ENCODE peak calls at places on chromosome 22, in six cellular contexts. A, K, L, P, W and Y are unnamed samples.

GRCh38 chr22:30045901-30046715 is 34.2 kb upstream of the HORMAD2 start:
- DNase-seq in A (no peak), K (no peak), L (no peak), P (no peak), W (no peak), Y (no peak)

GRCh38 chr22:50245214-50246072 is 620 bp upstream of the TUBGCP6 start:
- DNase-seq in A (peak), K (peak), L (no peak), P (no peak), W (no peak), Y (no peak)

GRCh38 chr22:30290318-30290678 is 993 bp upstream of the CASTOR1 start:
- DNase-seq in A (no peak), K (no peak), L (peak), P (peak), W (no peak), Y (no peak)

GRCh38 chr22:30250713-30251267 is 4.2 kb upstream of the LIF start:
- DNase-seq in A (no peak), K (peak), L (peak), P (no peak), W (no peak), Y (no peak)

GRCh38 chr22:29872989-29873388 is 10.0 kb upstream of the MTMR3 start:
- DNase-seq in A (no peak), K (no peak), L (no peak), P (no peak), W (no peak), Y (no peak)

GRCh38 chr22:30270841-30271240 is 4.2 kb upstream of the OSM start:
- DNase-seq in A (peak), K (no peak), L (peak), P (no peak), W (no peak), Y (no peak)

GRCh38 chr22:30416403-30416802 is 9.2 kb upstream of the MTFP1 start:
- DNase-seq in A (no peak), K (no peak), L (peak), P (no peak), W (no peak), Y (no peak)

GRCh38 chr22:17672417-17672991 is 33.9 kb downstream of the BCL2L13 start:
- DNase-seq in A (no peak), K (no peak), L (peak), P (no peak), W (no peak), Y (no peak)

GRCh38 chr22:26213826-26214225 is 44.6 kb downstream of the SEZ6L start:
- DNase-seq in A (no peak), K (no peak), L (no peak), P (no peak), W (no peak), Y (no peak)

GRCh38 chr22:23157560-23158515 is 12.6 kb downstream of the RAB36 start:
- DNase-seq in A (peak), K (no peak), L (no peak), P (no peak), W (no peak), Y (no peak)

DNA sequence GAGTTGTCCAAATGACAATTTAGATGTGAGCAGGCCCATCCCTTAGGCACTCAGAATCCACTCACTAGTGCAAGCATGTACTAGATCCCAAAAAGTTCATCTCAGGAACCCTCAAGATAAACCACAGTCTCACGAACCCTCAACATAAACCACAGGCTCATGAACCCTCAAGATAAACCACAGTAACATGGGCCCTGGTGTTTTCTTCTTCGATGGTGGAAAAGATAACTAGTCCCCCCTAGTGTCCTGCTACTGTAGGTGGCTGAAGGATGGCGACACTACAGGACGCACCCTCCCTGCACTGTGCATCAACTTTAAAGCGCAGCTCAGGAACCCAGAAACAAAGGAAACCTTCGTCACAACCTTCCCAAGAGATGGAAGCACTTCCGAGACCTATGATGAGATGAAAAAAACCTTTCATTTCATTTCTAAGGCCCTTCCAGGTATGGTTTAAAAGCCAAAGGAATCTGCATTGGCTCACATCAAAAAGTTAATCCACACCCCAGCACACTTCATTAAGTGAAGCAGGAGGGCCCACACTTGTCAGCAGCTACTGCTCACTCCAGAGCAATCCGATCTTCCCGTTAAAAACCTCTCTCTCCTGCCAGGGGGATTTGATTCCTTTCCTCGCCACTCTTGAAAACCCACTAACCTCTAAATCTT is 2.4 kb downstream of the LARGE1 start:
- DNase-seq in A (no peak), K (no peak), L (peak), P (no peak), W (peak), Y (no peak)
- TF ChIP-seq CTCF in A (no peak), K (no peak), L (peak), P (no peak), W (no peak), Y (no peak)

DNA sequence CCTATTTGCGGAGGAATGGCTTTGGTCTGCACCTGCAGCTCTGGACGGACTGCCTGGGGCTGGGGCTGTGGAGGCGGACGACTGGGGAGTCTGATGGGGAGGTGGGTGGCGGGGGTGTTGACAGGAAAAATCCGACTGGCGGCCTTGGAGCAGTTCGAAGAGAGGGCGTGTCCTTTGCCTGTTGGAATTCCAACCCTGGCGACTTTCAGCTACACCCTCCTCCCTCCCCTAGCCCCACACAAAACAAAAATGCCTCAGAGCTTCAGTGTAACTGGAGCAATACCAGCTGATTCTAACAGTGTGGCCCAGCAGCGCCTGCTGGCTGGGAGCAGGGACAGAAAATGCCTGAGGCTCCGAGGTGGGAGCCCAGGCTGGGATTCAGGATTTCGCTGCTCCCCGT is 85.4 kb downstream of the ATXN10 start:
- DNase-seq in A (no peak), K (no peak), L (peak), P (peak), W (peak), Y (no peak)
- TF ChIP-seq CTCF in A (no peak), K (no peak), L (no peak), P (peak), W (no peak), Y (no peak)

GRCh38 chr22:44680481-44680894 is 21.5 kb upstream of the PRR5 start:
- DNase-seq in A (no peak), K (no peak), L (no peak), P (no peak), W (no peak), Y (no peak)
- TF ChIP-seq CTCF in A (no peak), K (no peak), L (no peak), P (no peak), W (no peak), Y (no peak)

GRCh38 chr22:37202001-37202555 is 10.2 kb downstream of the SSTR3 start:
- DNase-seq in A (no peak), K (no peak), L (no peak), P (no peak), W (no peak), Y (no peak)
- TF ChIP-seq CTCF in A (no peak), K (no peak), L (no peak), P (no peak), W (no peak), Y (no peak)

GRCh38 chr22:20109411-20110358 is 6.2 kb upstream of the RANBP1 start:
- DNase-seq in A (peak), K (no peak), L (no peak), P (no peak), W (no peak), Y (peak)

GRCh38 chr22:20111689-20112622 is 3.9 kb upstream of the RANBP1 start:
- DNase-seq in A (no peak), K (no peak), L (no peak), P (no peak), W (no peak), Y (peak)

GRCh38 chr22:20112623-20113511 is 3.0 kb upstream of the RANBP1 start:
- DNase-seq in A (no peak), K (no peak), L (no peak), P (no peak), W (no peak), Y (peak)

GRCh38 chr22:20110359-20110985 is 5.4 kb upstream of the RANBP1 start:
- DNase-seq in A (no peak), K (no peak), L (no peak), P (no peak), W (no peak), Y (peak)

GRCh38 chr22:20111045-20111688 is 4.7 kb upstream of the RANBP1 start:
- DNase-seq in A (peak), K (no peak), L (peak), P (no peak), W (no peak), Y (peak)
- TF ChIP-seq CTCF in A (peak), K (no peak), L (peak), P (no peak), W (no peak), Y (peak)

DNA sequence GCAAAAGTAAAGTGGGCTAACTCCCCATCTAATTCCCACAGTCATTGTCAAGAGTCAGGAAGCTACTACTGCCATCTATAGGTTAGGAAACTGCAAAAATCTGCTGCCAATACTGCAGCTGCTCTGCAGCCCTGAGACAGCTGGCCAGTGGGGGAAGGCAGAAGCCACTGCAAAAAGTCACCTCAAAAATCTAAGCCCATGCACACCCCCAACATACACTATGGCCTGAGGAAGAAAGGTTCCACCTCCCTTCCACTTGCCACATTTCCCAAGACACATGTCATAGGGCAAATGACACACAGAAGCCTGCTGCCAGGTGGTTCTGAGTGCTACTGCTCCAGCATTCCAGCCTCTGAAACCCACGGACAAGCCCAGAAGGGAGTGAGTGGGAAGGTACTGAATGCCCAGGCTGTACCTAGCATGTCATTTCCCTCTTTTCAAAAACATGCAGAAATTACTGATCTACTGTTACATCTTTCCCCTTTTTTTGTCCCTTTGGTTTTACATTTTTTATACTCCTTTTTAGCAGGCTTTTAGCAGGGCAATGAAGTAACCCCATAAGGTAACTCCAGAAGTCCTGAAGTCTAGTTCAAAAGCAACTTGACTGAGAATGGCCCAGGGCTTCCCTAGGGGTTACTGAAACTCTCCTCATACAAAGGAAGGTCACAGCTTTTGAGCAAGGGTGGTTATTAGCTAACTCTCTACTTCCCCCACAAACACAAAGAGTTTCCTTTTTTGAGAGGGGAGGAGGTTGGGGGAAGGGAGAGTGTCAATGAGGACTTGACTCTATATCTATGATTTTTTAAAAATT is 36.8 kb downstream of the DGCR2 start:
- DNase-seq in A (no peak), K (no peak), L (peak), P (no peak), W (no peak), Y (no peak)
- TF ChIP-seq CTCF in A (peak), K (no peak), L (peak), P (no peak), W (no peak), Y (no peak)

DNA sequence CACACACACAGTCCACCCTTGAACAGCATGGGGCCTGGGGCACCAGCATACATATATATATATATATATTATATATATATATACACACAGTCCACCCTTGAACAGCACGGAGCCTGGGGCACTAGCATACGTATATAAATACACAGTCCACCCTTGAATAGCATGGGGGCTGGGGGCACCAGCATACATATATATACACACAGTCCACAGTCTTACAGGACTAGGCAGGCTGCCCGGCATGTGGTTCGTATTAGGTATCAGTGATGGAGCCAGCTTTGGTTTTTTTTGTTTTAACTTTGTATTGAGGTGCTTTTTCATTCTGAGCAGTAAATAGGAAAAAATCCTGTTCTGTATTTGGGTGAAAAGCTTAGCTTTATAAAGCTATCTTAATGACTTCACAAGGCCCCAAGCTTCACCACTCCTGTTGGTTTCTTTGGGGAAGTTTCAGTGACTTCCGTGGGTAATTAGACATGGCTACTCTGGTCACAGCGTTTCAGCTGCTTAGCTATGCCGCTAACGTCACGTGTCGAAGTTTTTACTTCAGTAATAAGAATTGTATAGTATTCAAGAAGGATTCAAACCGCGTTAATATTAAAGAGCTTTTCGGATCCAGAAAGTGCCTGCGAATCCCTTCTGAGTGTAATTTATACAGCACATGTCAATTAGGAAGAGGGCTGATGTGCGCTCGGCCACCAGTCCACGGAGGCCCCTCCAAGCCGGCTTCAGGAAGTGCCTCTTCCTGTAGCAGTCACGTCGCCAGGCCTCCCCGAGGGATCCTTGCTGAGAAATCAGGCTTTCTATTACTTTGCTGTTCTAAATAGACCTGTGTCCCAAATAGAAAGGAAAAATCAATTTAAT is 179.7 kb downstream of the TBC1D22A start:
- DNase-seq in A (no peak), K (no peak), L (peak), P (no peak), W (no peak), Y (peak)
- TF ChIP-seq CTCF in A (no peak), K (no peak), L (no peak), P (no peak), W (no peak), Y (no peak)